ENCODE peak calls at places on chromosome 4, in five cellular contexts. E, Z, H, Y and V are unnamed samples.

GRCh38 chr4:44848466-44848865 is 122.1 kb upstream of the GNPDA2 start:
- DNase-seq in H (no peak), Z (no peak), Y (no peak), E (no peak), V (no peak)

GRCh38 chr4:38424171-38424871 is 239.7 kb upstream of the KLF3 start:
- DNase-seq in H (no peak), Z (no peak), E (no peak), Y (no peak), V (no peak)

GRCh38 chr4:119246177-119246576 is 33.7 kb downstream of the USP53 start:
- DNase-seq in Z (no peak), E (no peak), Y (no peak), H (no peak), V (no peak)

GRCh38 chr4:106587558-106587957 is 219.0 kb upstream of the GIMD1 start:
- DNase-seq in H (no peak), Y (no peak), Z (no peak), E (no peak), V (no peak)

GRCh38 chr4:123974419-123975105 is 578.0 kb downstream of the SPRY1 start:
- DNase-seq in E (no peak), Y (no peak), Z (no peak), H (no peak), V (no peak)

GRCh38 chr4:1792832-1793495 is at the start of gene FGFR3:
- DNase-seq in E (no peak), Y (peak; percentile 62), Z (peak; percentile 35), H (peak; percentile 37), V (peak; percentile 88)

GRCh38 chr4:83329521-83330105 is 5.0 kb downstream of the HPSE start:
- DNase-seq in H (no peak), Y (no peak), Z (no peak), E (no peak), V (no peak)

GRCh38 chr4:110265001-110265400 is 66.6 kb upstream of the ELOVL6 start:
- DNase-seq in Z (no peak), Y (no peak), E (no peak), H (no peak), V (no peak)

GRCh38 chr4:98506462-98507132 is 151.8 kb downstream of the TSPAN5 start:
- DNase-seq in Y (no peak), Z (no peak), H (no peak), E (no peak), V (no peak)

GRCh38 chr4:7815562-7815961 is 124.1 kb downstream of the AFAP1 start:
- DNase-seq in E (no peak), H (no peak), Z (no peak), Y (no peak), V (no peak)

GRCh38 chr4:78767350-78767749 is 8.8 kb upstream of the BMP2K start:
- DNase-seq in E (no peak), Z (no peak), Y (no peak), H (no peak), V (peak; percentile 29)

GRCh38 chr4:99468891-99469290 is 33.7 kb upstream of the ADH7 start:
- DNase-seq in Z (no peak), H (no peak), E (no peak), Y (no peak), V (no peak)